ENCODE peak calls at places on chromosomes 3 and 15, in four cellular contexts. J, Y, K and G are unnamed samples.
A peak's percentile ranks its signal among the peaks of the same experiment; 100 is the strongest.

GRCh38 chr15:61794881-61795280 is 265.4 kb downstream of the VPS13C start:
- DNase-seq in J (peak; percentile 4), Y (no peak), K (no peak), G (peak; percentile 5)

GRCh38 chr15:64067564-64068030 is 21.3 kb upstream of the DAPK2 start:
- DNase-seq in J (peak; percentile 60), Y (peak; percentile 62), K (no peak), G (peak; percentile 53)

GRCh38 chr3:48707157-48707556 is 9.9 kb downstream of the IP6K2 start:
- DNase-seq in J (no peak), Y (no peak), K (no peak), G (no peak)

GRCh38 chr3:194072097-194072428 is 63.9 kb upstream of the HES1 start:
- DNase-seq in J (no peak), Y (no peak), K (no peak), G (peak; percentile 17)

GRCh38 chr3:77684115-77684514 is 644.2 kb downstream of the ROBO2 start:
- DNase-seq in J (no peak), Y (no peak), K (no peak), G (no peak)

GRCh38 chr15:64836023-64836536 is 5.6 kb upstream of the PLEKHO2 start:
- DNase-seq in J (no peak), Y (no peak), K (no peak), G (no peak)

GRCh38 chr3:127373701-127374625 is 86.1 kb upstream of the PRR20G start:
- DNase-seq in J (no peak), Y (no peak), K (peak; percentile 55), G (no peak)

GRCh38 chr3:38354588-38355344 is 8.2 kb downstream of the XYLB start:
- DNase-seq in J (peak; percentile 49), Y (no peak), K (no peak), G (peak; percentile 68)

GRCh38 chr3:158165730-158166129 is 55.8 kb downstream of the RSRC1 start:
- DNase-seq in J (no peak), Y (no peak), K (no peak), G (no peak)

GRCh38 chr15:100959066-100960050 is 40.2 kb downstream of the LRRK1 start:
- DNase-seq in J (no peak), Y (no peak), K (no peak), G (no peak)

GRCh38 chr3:64591606-64592005 is 96.2 kb downstream of the ADAMTS9 start:
- DNase-seq in J (no peak), Y (no peak), K (no peak), G (no peak)

GRCh38 chr3:123834631-123835030 is 49.5 kb downstream of the MYLK start:
- DNase-seq in J (peak; percentile 67), Y (no peak), K (no peak), G (peak; percentile 96)

DNA sequence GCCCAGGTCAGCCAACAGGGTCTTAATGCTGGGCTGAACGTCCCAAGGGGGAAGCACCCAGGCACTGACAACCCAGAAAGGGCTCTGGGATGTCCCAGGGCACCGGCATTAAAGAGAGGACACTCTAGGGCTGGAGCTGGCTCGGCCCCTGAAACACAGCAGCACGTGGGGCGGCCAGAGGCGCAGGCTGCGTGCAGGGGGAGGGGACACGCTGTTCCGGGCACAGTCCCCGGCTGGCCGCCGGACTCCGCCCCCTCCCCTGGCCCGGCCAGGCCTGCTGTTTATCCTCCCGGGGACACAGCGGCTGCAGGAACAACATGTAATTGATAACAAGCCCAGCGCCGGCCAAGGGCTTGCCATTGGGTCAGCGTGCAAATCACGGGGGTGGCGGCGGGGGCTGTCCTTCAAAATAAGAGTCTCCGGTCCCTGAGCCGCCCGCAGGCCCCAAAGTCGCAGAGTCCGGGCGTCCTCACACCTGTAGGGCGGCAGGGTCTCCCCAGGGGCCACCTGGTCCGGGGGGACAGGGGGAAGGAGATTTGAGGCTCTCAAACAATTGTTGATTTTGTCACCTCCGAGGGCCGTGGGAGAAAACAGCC is 1.3 kb downstream of the KLF15 start:
- DNase-seq in J (peak; percentile 51), Y (no peak), K (peak; percentile 98), G (no peak)
- H3K4me3 ChIP-seq in J (peak overlapping the region; percentile 47), Y (no peak overlapping the region), K (peak overlapping the region; percentile 85), G (peak overlapping the region; percentile 12)

GRCh38 chr3:146780251-146780650 is 175.1 kb upstream of the PLSCR5 start:
- DNase-seq in J (no peak), Y (no peak), K (no peak), G (peak; percentile 18)

GRCh38 chr3:146781606-146782005 is 176.5 kb upstream of the PLSCR5 start:
- DNase-seq in J (no peak), Y (no peak), K (no peak), G (no peak)

GRCh38 chr3:146777941-146778340 is 172.8 kb upstream of the PLSCR5 start:
- DNase-seq in J (no peak), Y (no peak), K (no peak), G (no peak)

GRCh38 chr3:146783446-146783845 is 178.3 kb upstream of the PLSCR5 start:
- DNase-seq in J (no peak), Y (no peak), K (no peak), G (no peak)

GRCh38 chr3:146781059-146781458 is 175.9 kb upstream of the PLSCR5 start:
- DNase-seq in J (no peak), Y (no peak), K (no peak), G (peak; percentile 4)
- H3K4me3 ChIP-seq in J (no peak overlapping the region), Y (no peak overlapping the region), K (no peak overlapping the region), G (no peak overlapping the region)

GRCh38 chr3:13896473-13897154 is 16.7 kb upstream of the WNT7A start:
- DNase-seq in J (peak; percentile 56), Y (peak; percentile 62), K (no peak), G (peak; percentile 88)
- H3K4me3 ChIP-seq in J (no peak overlapping the region), Y (peak overlapping the region; percentile 71), K (peak overlapping the region; percentile 79), G (peak overlapping the region; percentile 62)

GRCh38 chr15:74528876-74529275 is 12.1 kb upstream of the ARID3B start:
- DNase-seq in J (no peak), Y (no peak), K (no peak), G (no peak)

GRCh38 chr15:74535388-74536084 is 5.5 kb upstream of the ARID3B start:
- DNase-seq in J (no peak), Y (no peak), K (no peak), G (peak; percentile 72)

GRCh38 chr15:74529911-74530310 is 11.1 kb upstream of the ARID3B start:
- DNase-seq in J (peak; percentile 75), Y (no peak), K (no peak), G (peak; percentile 69)

GRCh38 chr15:74530771-74531143 is 10.3 kb upstream of the ARID3B start:
- DNase-seq in J (no peak), Y (no peak), K (no peak), G (no peak)

DNA sequence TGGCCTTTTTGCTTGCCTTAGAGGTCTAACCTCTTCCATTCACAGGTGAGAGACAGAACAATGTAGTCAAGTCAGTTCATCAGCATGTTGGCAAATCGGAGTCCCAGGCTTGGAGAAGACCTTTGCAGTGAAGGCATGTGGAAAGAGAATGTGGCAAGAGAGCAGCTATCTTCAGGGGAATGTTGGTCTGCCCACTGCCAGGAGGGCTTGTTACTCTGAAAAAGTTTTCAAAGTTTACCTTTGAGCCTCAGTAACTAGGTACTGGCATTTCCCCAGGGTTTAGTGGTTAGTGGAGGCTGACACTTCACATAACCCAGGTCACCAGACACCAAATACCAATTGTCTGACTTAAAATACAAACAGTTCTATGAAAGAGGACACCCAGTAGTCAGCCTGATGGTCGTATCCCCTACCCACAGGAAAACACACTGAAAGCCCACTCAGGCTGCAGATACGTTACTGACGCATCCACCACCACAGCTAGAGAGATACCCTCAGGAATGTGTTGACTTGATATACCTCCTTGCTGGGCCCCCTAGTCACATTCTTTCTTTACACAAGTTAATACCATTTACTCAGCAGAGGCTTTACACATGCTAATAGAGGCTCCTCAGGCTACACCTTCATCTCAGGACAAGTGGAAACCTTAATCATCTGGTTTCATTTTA is 9.7 kb upstream of the ARID3B start:
- DNase-seq in J (peak; percentile 98), Y (no peak), K (no peak), G (peak; percentile 84)
- H3K4me3 ChIP-seq in J (no peak overlapping the region), Y (no peak overlapping the region), K (no peak overlapping the region), G (no peak overlapping the region)

GRCh38 chr15:55915876-55916567 is 77.4 kb downstream of the NEDD4 start:
- DNase-seq in J (no peak), Y (no peak), K (no peak), G (peak; percentile 67)
- H3K4me3 ChIP-seq in J (no peak overlapping the region), Y (no peak overlapping the region), K (peak overlapping the region; percentile 51), G (no peak overlapping the region)

DNA sequence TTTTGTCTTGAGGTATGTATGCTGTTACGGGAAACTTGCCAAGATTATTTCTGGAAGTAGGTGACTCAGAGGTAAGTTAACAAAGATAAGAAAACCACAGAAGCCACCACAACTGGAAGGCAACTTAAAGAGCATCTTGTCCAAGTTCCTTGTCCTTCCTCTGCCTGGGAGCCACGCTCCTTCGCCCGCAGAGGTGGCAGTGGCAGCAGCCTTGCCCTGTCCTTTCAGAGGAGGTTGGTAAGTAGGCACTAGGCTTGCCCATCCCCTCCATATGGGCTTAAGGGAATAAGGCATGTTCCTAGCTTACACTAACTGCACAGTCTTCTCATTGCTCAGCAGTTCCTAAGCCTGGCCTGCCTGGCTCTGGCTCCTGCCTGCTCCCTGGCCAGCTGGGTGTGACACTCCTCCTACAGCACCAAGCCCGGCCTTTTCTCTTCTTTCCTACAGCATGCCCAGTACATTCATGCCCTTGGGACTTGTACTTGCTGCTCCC is 48.0 kb upstream of the RAB6B start:
- DNase-seq in J (peak; percentile 87), Y (no peak), K (peak; percentile 69), G (peak; percentile 88)
- H3K4me3 ChIP-seq in J (no peak overlapping the region), Y (no peak overlapping the region), K (no peak overlapping the region), G (no peak overlapping the region)

DNA sequence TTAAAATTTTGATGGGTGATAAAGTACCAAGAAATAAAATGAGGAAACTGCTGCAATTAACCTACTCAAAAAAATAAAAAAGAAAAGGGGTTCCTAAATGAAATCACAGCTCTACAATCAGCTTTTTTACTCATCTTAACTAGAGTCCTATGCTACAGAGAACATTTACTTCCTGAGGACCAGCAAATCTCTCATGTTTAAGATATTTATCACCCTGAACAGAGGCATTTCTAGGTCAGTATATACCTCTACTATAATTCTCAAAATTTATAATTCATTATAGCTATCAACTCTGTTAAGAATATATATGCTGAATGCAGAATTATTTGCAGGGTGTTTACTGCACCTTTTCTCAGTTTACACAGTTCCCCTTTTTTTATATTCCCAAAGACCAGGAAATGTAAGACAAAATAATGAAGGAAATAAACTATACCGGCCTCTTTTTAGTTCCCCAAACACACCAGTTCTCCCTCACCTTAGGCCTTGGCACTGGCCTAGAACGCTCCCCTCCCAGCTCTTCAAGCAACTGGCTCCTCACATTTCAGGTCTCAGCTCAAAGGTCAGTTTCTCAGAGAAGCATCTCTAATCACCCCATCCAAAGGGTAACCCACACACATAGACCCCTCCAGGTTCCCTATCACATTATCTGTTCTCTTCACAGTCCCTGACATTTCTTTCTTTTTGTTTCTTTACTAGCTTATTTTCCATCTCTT is 71.1 kb downstream of the LRRFIP2 start:
- DNase-seq in J (no peak), Y (no peak), K (no peak), G (no peak)
- H3K4me3 ChIP-seq in J (no peak overlapping the region), Y (no peak overlapping the region), K (no peak overlapping the region), G (no peak overlapping the region)